ENCODE peak calls at places on chromosomes 3 and 15, in five cellular contexts. S is PC-3, Z is lower lobe of right lung, G is A673, M is PC-9. C is an unnamed sample.

GRCh38 chr3:25465266-25465860 is 37.3 kb downstream of the RARB start:
- DNase-seq in S (no peak), Z (no peak), G (no peak), M (no peak), C (no peak)

GRCh38 chr3:12822725-12823373 is 18.5 kb downstream of the RPL32 start:
- DNase-seq in S (peak; percentile 73), Z (no peak), G (no peak), M (no peak), C (no peak)

GRCh38 chr3:10822708-10823515 is 6.9 kb downstream of the SLC6A11 start:
- DNase-seq in S (no peak), Z (no peak), G (no peak), M (no peak), C (no peak)

GRCh38 chr3:15815696-15816095 is 17.9 kb upstream of the ANKRD28 start:
- DNase-seq in S (peak; percentile 84), Z (no peak), G (peak; percentile 64), M (peak; percentile 35), C (no peak)

GRCh38 chr3:31495971-31496370 is 36.8 kb upstream of the STT3B start:
- DNase-seq in S (peak; percentile 44), Z (no peak), G (no peak), M (no peak), C (no peak)

GRCh38 chr3:60189304-60189703 is 1061.9 kb downstream of the FHIT start:
- DNase-seq in S (no peak), Z (no peak), G (no peak), M (no peak), C (no peak)

GRCh38 chr3:42635111-42635510 is 18.4 kb upstream of the ZBTB47 start:
- DNase-seq in S (peak; percentile 54), Z (no peak), G (no peak), M (peak; percentile 41), C (no peak)

GRCh38 chr3:122247825-122248185 is 64.3 kb downstream of the CASR start:
- DNase-seq in S (no peak), Z (no peak), G (no peak), M (no peak), C (no peak)

GRCh38 chr3:189270248-189270832 is 98.6 kb downstream of the TPRG1 start:
- DNase-seq in S (peak; percentile 93), Z (peak; percentile 61), G (peak; percentile 91), M (peak; percentile 83), C (peak; percentile 84)

GRCh38 chr15:57922780-57923179 is 142.7 kb downstream of the ALDH1A2 start:
- DNase-seq in S (peak; percentile 68), Z (peak; percentile 86), G (no peak), M (no peak), C (peak; percentile 56)

GRCh38 chr3:67647390-67647878 is 7.0 kb downstream of the SUCLG2 start:
- DNase-seq in S (peak; percentile 88), Z (no peak), G (no peak), M (peak; percentile 86), C (peak; percentile 54)

GRCh38 chr15:43329222-43329959 is 982 bp downstream of the LCMT2 start:
- DNase-seq in S (no peak), Z (no peak), G (peak; percentile 59), M (no peak), C (no peak)

GRCh38 chr3:82342521-82342920 is 581.1 kb upstream of the GBE1 start:
- DNase-seq in S (no peak), Z (no peak), G (no peak), M (no peak), C (no peak)

GRCh38 chr3:143697975-143698374 is 150.3 kb downstream of the SLC9A9 start:
- DNase-seq in S (peak; percentile 49), Z (no peak), G (no peak), M (no peak), C (no peak)

GRCh38 chr3:94004301-94004910 is 24.0 kb downstream of the STX19 start:
- DNase-seq in S (peak; percentile 70), Z (no peak), G (peak; percentile 79), M (peak; percentile 74), C (no peak)

GRCh38 chr3:52851348-52851747 is 16.5 kb upstream of the MUSTN1 start:
- DNase-seq in S (peak; percentile 51), Z (no peak), G (peak; percentile 4), M (peak; percentile 44), C (peak; percentile 42)

GRCh38 chr3:24168977-24169376 is 223.9 kb downstream of the NR1D2 start:
- DNase-seq in S (no peak), Z (no peak), G (no peak), M (no peak), C (no peak)

GRCh38 chr15:68277131-68277604 is 377 bp upstream of the FEM1B start:
- DNase-seq in S (no peak), Z (peak; percentile 53), G (no peak), M (no peak), C (no peak)

GRCh38 chr3:196941846-196942225 is 492 bp downstream of the NCBP2 start:
- DNase-seq in S (peak; percentile 39), Z (peak; percentile 71), G (peak; percentile 64), M (no peak), C (peak; percentile 59)

GRCh38 chr3:101119535-101119934 is 126.3 kb upstream of the ABI3BP start:
- DNase-seq in S (peak; percentile 61), Z (no peak), G (no peak), M (no peak), C (no peak)

GRCh38 chr3:4950351-4950784 is 28.9 kb upstream of the BHLHE40 start:
- DNase-seq in S (no peak), Z (peak; percentile 59), G (no peak), M (no peak), C (no peak)

GRCh38 chr15:88247914-88248313 is 8.6 kb downstream of the NTRK3 start:
- DNase-seq in S (no peak), Z (no peak), G (no peak), M (no peak), C (no peak)

GRCh38 chr15:99485992-99486370 is 79.8 kb upstream of the MEF2A start:
- DNase-seq in S (no peak), Z (no peak), G (no peak), M (no peak), C (no peak)

GRCh38 chr3:72888546-72889309 is 882 bp downstream of the GXYLT2 start:
- DNase-seq in S (peak; percentile 29), Z (no peak), G (peak; percentile 30), M (no peak), C (no peak)
- TF ChIP-seq CTCF in S (no peak), Z (no peak), G (no peak), M (no peak), C (no peak)

DNA sequence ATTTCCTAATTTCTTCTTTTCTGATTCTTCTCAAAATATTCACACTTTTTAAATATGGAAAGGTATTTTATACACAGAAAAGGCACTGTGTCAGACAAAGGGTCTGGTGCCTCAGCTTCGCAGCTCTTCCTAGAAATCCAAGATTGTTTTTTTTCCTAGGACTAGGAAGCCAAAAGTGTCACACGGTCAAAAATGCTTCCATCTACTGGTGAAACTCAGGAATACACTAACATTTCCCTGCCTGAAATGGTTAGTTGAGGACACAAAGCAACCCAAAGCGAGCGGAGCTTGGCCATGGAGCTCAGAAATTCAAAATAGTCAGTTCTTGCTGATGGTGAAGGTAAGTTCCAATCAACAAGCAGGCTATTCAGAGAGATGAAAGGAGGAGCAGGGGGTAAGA is 426.5 kb upstream of the RASGRP1 start:
- DNase-seq in S (peak; percentile 58), Z (no peak), G (peak; percentile 10), M (no peak), C (no peak)
- TF ChIP-seq CTCF in S (peak; percentile 72), Z (peak; percentile 54), G (peak; percentile 43), M (peak; percentile 43), C (peak; percentile 28)

DNA sequence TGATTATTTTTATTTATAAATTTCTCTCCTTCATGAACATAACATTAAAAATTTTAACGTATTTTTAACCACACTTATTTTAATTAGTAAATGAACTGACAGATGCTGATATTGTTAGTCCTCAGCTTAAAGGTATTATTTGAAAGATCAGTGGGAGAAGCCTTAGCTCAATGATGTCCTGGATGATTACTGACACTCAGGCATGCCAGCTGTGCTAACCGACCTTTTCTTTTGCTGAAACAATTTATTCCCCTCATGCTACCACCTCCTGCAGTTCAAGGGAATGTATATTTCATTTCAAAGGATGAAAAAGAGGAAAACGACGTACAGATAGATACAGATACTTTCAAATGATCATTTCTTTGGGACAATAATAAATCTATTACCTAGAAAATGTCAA is 620.8 kb downstream of the FGF12 start:
- DNase-seq in S (no peak), Z (no peak), G (no peak), M (no peak), C (no peak)
- TF ChIP-seq CTCF in S (no peak), Z (no peak), G (no peak), M (no peak), C (no peak)

DNA sequence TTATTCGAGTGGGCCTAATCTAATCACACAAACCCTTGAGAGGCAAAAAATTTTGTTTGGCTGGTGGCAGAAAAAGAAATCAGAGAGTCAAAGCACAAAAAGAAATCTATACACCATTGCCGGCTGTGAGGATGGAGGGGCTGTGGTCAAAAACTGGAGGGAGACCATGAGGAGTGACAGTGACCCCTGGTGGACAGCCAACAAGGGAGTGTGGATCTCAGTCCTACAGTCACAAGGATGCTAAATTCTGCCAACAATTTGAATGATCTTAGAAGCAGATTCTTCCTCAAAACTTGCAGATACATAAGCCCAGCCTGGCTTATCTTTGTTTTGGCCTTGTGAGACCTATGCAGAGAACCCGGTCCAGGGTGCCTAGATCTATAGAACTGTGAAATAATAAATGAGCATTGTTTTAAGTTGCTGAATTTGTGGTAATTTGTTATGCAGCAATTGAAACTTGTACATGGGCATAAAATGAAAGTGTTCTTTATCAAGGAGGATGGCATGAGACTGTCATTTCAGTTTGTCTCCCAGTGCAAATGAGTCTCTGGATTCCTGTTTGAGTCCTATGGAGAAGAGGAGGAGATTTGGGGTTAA is 103.0 kb upstream of the ARHGEF26 start:
- DNase-seq in S (peak; percentile 67), Z (no peak), G (peak; percentile 64), M (no peak), C (peak; percentile 81)
- TF ChIP-seq CTCF in S (peak; percentile 92), Z (peak; percentile 18), G (peak; percentile 74), M (peak; percentile 72), C (peak; percentile 84)

C was measured in Calu3.